ENCODE peak calls at places on chromosomes 2 and 18, in four cellular contexts. One of them, this sample, is unnamed.

GRCh38 chr18:22432672-22433137 is 15.0 kb upstream of the CTAGE1 start:
- DNase-seq in right atrium auricular region: peak
- DNase-seq in prostate gland: no peak
- DNase-seq in stomach: peak
- DNase-seq in this sample: no peak

GRCh38 chr2:73035899-73036778 is 35.4 kb downstream of the SFXN5 start:
- DNase-seq in right atrium auricular region: no peak
- DNase-seq in stomach: no peak
- DNase-seq in prostate gland: no peak
- DNase-seq in this sample: peak

GRCh38 chr18:36653141-36653869 is 175.5 kb downstream of the TPGS2 start:
- DNase-seq in right atrium auricular region: no peak
- DNase-seq in stomach: no peak
- DNase-seq in prostate gland: no peak
- DNase-seq in this sample: no peak

GRCh38 chr18:10015288-10015701 is 101.5 kb downstream of the VAPA start:
- DNase-seq in stomach: no peak
- DNase-seq in prostate gland: no peak
- DNase-seq in right atrium auricular region: peak
- DNase-seq in this sample: no peak

GRCh38 chr18:36714476-36714875 is 114.3 kb downstream of the TPGS2 start:
- DNase-seq in stomach: no peak
- DNase-seq in prostate gland: no peak
- DNase-seq in right atrium auricular region: no peak
- DNase-seq in this sample: no peak

GRCh38 chr2:207995887-207996286 is 29.4 kb downstream of the PLEKHM3 start:
- DNase-seq in right atrium auricular region: no peak
- DNase-seq in stomach: no peak
- DNase-seq in prostate gland: no peak
- DNase-seq in this sample: no peak

GRCh38 chr18:31721596-31721995 is 37.2 kb upstream of the B4GALT6 start:
- DNase-seq in prostate gland: no peak
- DNase-seq in stomach: no peak
- DNase-seq in right atrium auricular region: no peak
- DNase-seq in this sample: no peak

GRCh38 chr2:167764772-167765341 is 482.5 kb downstream of the STK39 start:
- DNase-seq in stomach: no peak
- DNase-seq in prostate gland: no peak
- DNase-seq in right atrium auricular region: no peak
- DNase-seq in this sample: no peak

GRCh38 chr18:58325521-58325908 is 281.5 kb downstream of the NEDD4L start:
- DNase-seq in prostate gland: no peak
- DNase-seq in stomach: no peak
- DNase-seq in right atrium auricular region: no peak
- DNase-seq in this sample: no peak

GRCh38 chr18:48295586-48296311 is 113.4 kb downstream of the ZBTB7C start:
- DNase-seq in stomach: no peak
- DNase-seq in right atrium auricular region: peak
- DNase-seq in prostate gland: no peak
- DNase-seq in this sample: no peak

GRCh38 chr2:10919415-10919775 is 7.7 kb downstream of the KCNF1 start:
- DNase-seq in right atrium auricular region: no peak
- DNase-seq in stomach: no peak
- DNase-seq in prostate gland: no peak
- DNase-seq in this sample: no peak

GRCh38 chr2:74525717-74526648 is at the start of gene DQX1:
- DNase-seq in stomach: no peak
- DNase-seq in right atrium auricular region: no peak
- DNase-seq in prostate gland: no peak
- DNase-seq in this sample: no peak

GRCh38 chr2:111617804-111618576 is 266.0 kb downstream of the ANAPC1 start:
- DNase-seq in right atrium auricular region: no peak
- DNase-seq in stomach: no peak
- DNase-seq in prostate gland: no peak
- DNase-seq in this sample: no peak

GRCh38 chr2:132670104-132670960 is at the start of gene LYPD1:
- DNase-seq in prostate gland: no peak
- DNase-seq in right atrium auricular region: no peak
- DNase-seq in stomach: no peak
- DNase-seq in this sample: no peak

GRCh38 chr2:143553261-143553660 is 424.0 kb downstream of the ARHGAP15 start:
- DNase-seq in right atrium auricular region: no peak
- DNase-seq in stomach: no peak
- DNase-seq in prostate gland: no peak
- DNase-seq in this sample: no peak

GRCh38 chr2:196399736-196400691 is 228.6 kb upstream of the STK17B start:
- DNase-seq in right atrium auricular region: no peak
- DNase-seq in stomach: no peak
- DNase-seq in prostate gland: no peak
- DNase-seq in this sample: no peak

GRCh38 chr2:216308532-216308931 is 63.8 kb downstream of the MARCHF4 start:
- DNase-seq in stomach: no peak
- DNase-seq in prostate gland: no peak
- DNase-seq in right atrium auricular region: no peak
- DNase-seq in this sample: no peak

GRCh38 chr2:190881074-190881479 is 456 bp downstream of the GLS start:
- DNase-seq in right atrium auricular region: no peak
- DNase-seq in stomach: no peak
- DNase-seq in prostate gland: no peak
- DNase-seq in this sample: no peak

GRCh38 chr2:102185347-102185746 is 1.5 kb upstream of the IL1RL2 start:
- DNase-seq in prostate gland: no peak
- DNase-seq in right atrium auricular region: no peak
- DNase-seq in stomach: no peak
- DNase-seq in this sample: no peak

GRCh38 chr18:46641917-46642316 is 15.1 kb downstream of the LOXHD1 start:
- DNase-seq in prostate gland: no peak
- DNase-seq in right atrium auricular region: no peak
- DNase-seq in stomach: no peak
- DNase-seq in this sample: no peak

GRCh38 chr18:29003194-29003593 is 826.3 kb upstream of the CDH2 start:
- DNase-seq in stomach: no peak
- DNase-seq in right atrium auricular region: no peak
- DNase-seq in prostate gland: no peak
- DNase-seq in this sample: no peak

GRCh38 chr2:145380436-145381017 is 860.6 kb upstream of the ZEB2 start:
- DNase-seq in stomach: no peak
- DNase-seq in right atrium auricular region: no peak
- DNase-seq in prostate gland: no peak
- DNase-seq in this sample: no peak

DNA sequence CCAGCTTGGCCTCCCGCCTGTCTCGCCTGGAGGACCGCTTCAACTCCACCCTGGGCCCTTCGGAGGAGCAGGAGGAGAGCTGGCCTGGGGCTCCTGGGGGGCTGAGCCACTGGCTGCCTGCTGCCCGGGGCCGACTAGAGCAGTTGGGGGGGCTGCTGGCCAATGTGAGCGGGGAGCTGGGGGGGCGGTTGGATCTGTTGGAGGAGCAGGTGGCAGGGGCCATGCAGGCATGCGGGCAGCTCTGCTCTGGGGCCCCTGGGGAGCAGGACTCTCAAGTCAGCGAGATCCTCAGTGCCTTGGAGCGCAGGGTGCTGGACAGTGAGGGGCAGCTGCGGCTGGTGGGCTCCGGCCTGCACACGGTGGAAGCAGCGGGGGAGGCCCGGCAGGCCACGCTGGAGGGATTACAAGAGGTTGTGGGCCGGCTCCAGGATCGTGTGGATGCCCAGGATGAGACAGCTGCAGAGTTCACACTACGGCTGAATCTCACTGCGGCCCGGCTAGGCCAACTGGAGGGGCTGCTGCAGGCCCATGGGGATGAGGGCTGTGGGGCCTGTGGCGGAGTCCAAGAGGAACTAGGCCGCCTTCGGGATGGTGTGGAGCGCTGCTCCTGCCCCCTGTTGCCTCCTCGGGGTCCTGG is 3.7 kb upstream of the KHK start:
- DNase-seq in right atrium auricular region: no peak
- DNase-seq in stomach: no peak
- DNase-seq in prostate gland: no peak
- DNase-seq in this sample: no peak
- H3K27ac ChIP-seq in right atrium auricular region: no peak
- H3K27ac ChIP-seq in stomach: peak
- H3K27ac ChIP-seq in prostate gland: no peak
- H3K27ac ChIP-seq in this sample: no peak

GRCh38 chr2:128093762-128094161 is 2.8 kb downstream of the UGGT1 start:
- DNase-seq in right atrium auricular region: no peak
- DNase-seq in prostate gland: no peak
- DNase-seq in stomach: no peak
- DNase-seq in this sample: no peak
- H3K4me3 ChIP-seq in right atrium auricular region: no peak
- H3K4me3 ChIP-seq in prostate gland: no peak
- H3K4me3 ChIP-seq in stomach: no peak
- H3K4me3 ChIP-seq in this sample: no peak

GRCh38 chr2:47555368-47555767 is 152.4 kb downstream of the MSH2 start:
- DNase-seq in right atrium auricular region: no peak
- DNase-seq in prostate gland: no peak
- DNase-seq in stomach: no peak
- DNase-seq in this sample: no peak
- H3K27ac ChIP-seq in right atrium auricular region: no peak
- H3K27ac ChIP-seq in prostate gland: no peak
- H3K27ac ChIP-seq in stomach: no peak
- H3K27ac ChIP-seq in this sample: no peak

GRCh38 chr18:62982600-62983251 is 267.4 kb downstream of the PHLPP1 start:
- DNase-seq in right atrium auricular region: peak
- DNase-seq in stomach: peak
- DNase-seq in prostate gland: peak
- DNase-seq in this sample: peak
- H3K4me3 ChIP-seq in right atrium auricular region: peak
- H3K4me3 ChIP-seq in stomach: peak
- H3K4me3 ChIP-seq in prostate gland: no peak
- H3K4me3 ChIP-seq in this sample: no peak

DNA sequence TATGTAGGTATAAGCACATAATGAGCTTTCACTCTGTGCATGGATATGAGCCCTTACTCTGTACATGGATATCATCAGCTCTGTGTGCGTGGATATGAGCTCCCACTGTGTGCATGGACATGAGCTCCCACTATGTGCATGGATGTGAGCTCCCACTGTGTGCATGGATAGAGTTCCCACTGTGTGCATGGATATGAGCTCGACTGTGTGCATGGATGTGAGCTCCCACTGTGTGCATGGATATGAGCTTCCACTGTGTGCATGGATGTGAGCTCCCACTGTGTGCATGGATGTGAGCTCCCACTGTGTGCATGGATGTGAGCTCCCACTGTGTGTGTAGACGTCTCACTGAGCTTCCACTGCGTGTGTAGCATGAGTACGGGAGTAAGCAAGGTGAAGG is 149.3 kb upstream of the ALKAL2 start:
- DNase-seq in stomach: no peak
- DNase-seq in right atrium auricular region: no peak
- DNase-seq in prostate gland: no peak
- DNase-seq in this sample: no peak
- H3K27ac ChIP-seq in stomach: no peak
- H3K27ac ChIP-seq in right atrium auricular region: no peak
- H3K27ac ChIP-seq in prostate gland: no peak
- H3K27ac ChIP-seq in this sample: no peak

GRCh38 chr18:8367217-8367988 is 241.8 kb upstream of the RAB12 start:
- DNase-seq in stomach: peak
- DNase-seq in right atrium auricular region: no peak
- DNase-seq in prostate gland: peak
- DNase-seq in this sample: peak
- H3K4me3 ChIP-seq in stomach: peak
- H3K4me3 ChIP-seq in right atrium auricular region: peak
- H3K4me3 ChIP-seq in prostate gland: peak
- H3K4me3 ChIP-seq in this sample: peak

This sample was measured in iPS DF 6.9.